ENCODE peak calls at places on chromosomes 5 and 9, in eight cellular contexts. R is iris pigment epithelial cell; Y is dermis microvascular lymphatic vessel endothelial cell; I is C1 segment of cervical spinal cord; Q is SK-N-SH; V is stimulated activated CD4-positive, alpha-beta T cell treated with anti-CD3 and anti-CD28 coated beads, Interleukin-1b, Interleukin-23, amount 100 ng/mL, for 1 hour; N is Peyer's patch; T is DMS153. C is an unnamed sample.

GRCh38 chr5:61344187-61344944 is 12.3 kb downstream of the ZSWIM6 start:
- DNase-seq in V (no peak), I (no peak), N (no peak), Y (peak; percentile 39), T (no peak), Q (peak; percentile 21), R (no peak), C (peak; percentile 73)

GRCh38 chr5:134133995-134134541 is 19.6 kb downstream of the TCF7 start:
- DNase-seq in V (no peak), R (no peak), T (no peak), N (peak; percentile 14), Q (no peak), Y (no peak), I (no peak), C (peak; percentile 53)

GRCh38 chr5:149002053-149002452 is 60.8 kb downstream of the SH3TC2 start:
- DNase-seq in R (peak; percentile 99), N (no peak), T (no peak), Y (peak; percentile 89), Q (no peak), I (no peak), V (no peak), C (no peak)

GRCh38 chr9:37667706-37668672 is 17.2 kb downstream of the FRMPD1 start:
- DNase-seq in T (no peak), I (no peak), V (no peak), N (no peak), Q (no peak), R (no peak), Y (no peak), C (no peak)

GRCh38 chr5:94691270-94691669 is 72.8 kb downstream of the SLF1 start:
- DNase-seq in I (no peak), T (no peak), Y (no peak), V (no peak), R (no peak), Q (no peak), N (no peak), C (no peak)

GRCh38 chr9:97502984-97503861 is 1.8 kb downstream of the TMOD1 start:
- DNase-seq in V (no peak), N (no peak), T (no peak), R (no peak), I (no peak), Y (no peak), Q (peak; percentile 47), C (no peak)

GRCh38 chr9:137417161-137418021 is 5.6 kb downstream of the EXD3 start:
- DNase-seq in N (no peak), V (no peak), R (no peak), I (no peak), Q (no peak), Y (peak; percentile 56), T (no peak), C (peak; percentile 82)

GRCh38 chr9:86487222-86487841 is 133.1 kb upstream of the TUT7 start:
- DNase-seq in N (no peak), T (peak; percentile 48), Y (peak; percentile 34), Q (peak; percentile 59), R (peak; percentile 62), V (no peak), I (no peak), C (no peak)

GRCh38 chr9:89588271-89588879 is 16.4 kb upstream of the GADD45G start:
- DNase-seq in T (no peak), Y (no peak), Q (no peak), N (no peak), I (no peak), R (no peak), V (no peak), C (no peak)

GRCh38 chr9:125540497-125540896 is 166.5 kb downstream of the MAPKAP1 start:
- DNase-seq in I (no peak), T (no peak), Q (no peak), N (no peak), R (no peak), Y (peak; percentile 23), V (no peak), C (no peak)

GRCh38 chr9:7979591-7979990 is 180.0 kb upstream of the DMAC1 start:
- DNase-seq in I (no peak), Q (peak; percentile 8), N (no peak), Y (no peak), T (no peak), R (no peak), V (no peak), C (no peak)

GRCh38 chr9:35726876-35727438 is 5.0 kb downstream of the TLN1 start:
- DNase-seq in V (no peak), Q (no peak), R (peak; percentile 65), N (peak; percentile 50), I (no peak), T (no peak), Y (peak; percentile 57), C (no peak)

GRCh38 chr5:76000586-76000985 is 82.6 kb upstream of the SV2C start:
- DNase-seq in N (no peak), I (no peak), V (no peak), Q (no peak), T (no peak), R (no peak), Y (no peak), C (no peak)

GRCh38 chr5:73274870-73275756 is 102.1 kb downstream of the TMEM174 start:
- DNase-seq in N (no peak), Q (no peak), Y (no peak), V (no peak), I (peak; percentile 78), T (no peak), R (peak; percentile 9), C (peak; percentile 80)

GRCh38 chr9:4489562-4489918 is 728 bp upstream of the SLC1A1 start:
- DNase-seq in V (no peak), Q (peak; percentile 40), T (no peak), Y (peak; percentile 16), R (no peak), I (no peak), N (no peak), C (no peak)

GRCh38 chr5:40165106-40165788 is 514.5 kb upstream of the PTGER4 start:
- DNase-seq in N (no peak), I (no peak), T (no peak), V (no peak), Q (no peak), R (no peak), Y (no peak), C (no peak)

GRCh38 chr9:134158753-134159392 is 5.5 kb downstream of the RNU6ATAC start:
- DNase-seq in Q (no peak), I (no peak), V (no peak), N (no peak), R (no peak), Y (no peak), T (no peak), C (no peak)

GRCh38 chr9:128497824-128498610 is 6.5 kb upstream of the GLE1 start:
- DNase-seq in I (peak; percentile 86), Q (no peak), T (no peak), R (no peak), Y (no peak), V (no peak), N (no peak), C (no peak)

GRCh38 chr9:132241840-132242620 is 80.2 kb downstream of the NTNG2 start:
- DNase-seq in I (no peak), Q (peak; percentile 67), R (peak; percentile 17), V (peak; percentile 16), Y (peak; percentile 24), T (no peak), N (peak; percentile 75), C (peak; percentile 80)

GRCh38 chr5:94941113-94941765 is 322.8 kb downstream of the SLF1 start:
- DNase-seq in Y (no peak), T (no peak), V (no peak), I (no peak), N (no peak), R (peak; percentile 1), Q (no peak), C (no peak)

GRCh38 chr9:20728493-20729220 is 44.6 kb downstream of the FOCAD start:
- DNase-seq in Y (peak; percentile 89), Q (no peak), N (no peak), V (no peak), T (no peak), I (no peak), R (peak; percentile 82), C (no peak)

GRCh38 chr9:112487799-112488345 is 1.2 kb downstream of the KIAA1958 start:
- DNase-seq in Q (peak; percentile 35), I (no peak), R (peak; percentile 21), N (no peak), T (peak; percentile 11), Y (no peak), V (no peak), C (no peak)

GRCh38 chr9:5800969-5801738 is 31.8 kb downstream of the ERMP1 start:
- DNase-seq in Y (peak; percentile 43), N (no peak), V (no peak), R (no peak), I (no peak), Q (peak; percentile 11), T (peak; percentile 12), C (no peak)

GRCh38 chr9:137974746-137975526 is 97.4 kb downstream of the CACNA1B start:
- DNase-seq in Q (no peak), Y (no peak), N (no peak), V (no peak), T (no peak), I (no peak), R (no peak), C (peak; percentile 59)

GRCh38 chr9:88792502-88792901 is 198.8 kb upstream of the S1PR3 start:
- DNase-seq in Q (no peak), Y (no peak), R (no peak), V (no peak), I (no peak), T (no peak), N (no peak), C (no peak)

GRCh38 chr5:149860801-149861322 is 83.7 kb downstream of the PDE6A start:
- DNase-seq in I (no peak), N (peak; percentile 20), R (peak; percentile 31), T (no peak), Y (peak; percentile 66), V (no peak), Q (no peak), C (no peak)

GRCh38 chr5:13859285-13859684 is 85.2 kb downstream of the DNAH5 start:
- DNase-seq in Y (no peak), T (no peak), V (no peak), I (no peak), N (no peak), R (no peak), Q (no peak), C (no peak)

GRCh38 chr5:81425569-81425968 is 31.6 kb upstream of the ACOT12 start:
- DNase-seq in V (no peak), Y (peak; percentile 49), T (no peak), Q (peak; percentile 45), N (no peak), I (no peak), R (peak; percentile 53), C (no peak)

C was measured in kidney.